ENCODE peak calls at places on chromosomes 16 and 17, in eight cellular contexts. I is H9, X is PC-9, H is smooth muscle cell of the brain vasculature, J is choroid plexus epithelial cell, G is stromal cell of bone marrow, F is RWPE1, E is activated gamma-delta T cell treated with Interleukin-2 at 50 U/mL for 16 hours. N is an unnamed sample.

GRCh38 chr17:7579001-7579838 is at the start of gene CD68:
- DNase-seq in I (peak), X (peak), H (no peak), J (peak), G (peak), F (peak), E (peak), N (peak)

GRCh38 chr17:9402590-9403199 is 172.9 kb downstream of the STX8 start:
- DNase-seq in I (peak), X (peak), H (no peak), J (peak), G (no peak), F (no peak), E (no peak), N (peak)

GRCh38 chr17:67411396-67411795 is 34.3 kb downstream of the PITPNC1 start:
- DNase-seq in I (no peak), X (no peak), H (no peak), J (no peak), G (no peak), F (no peak), E (no peak), N (no peak)

GRCh38 chr17:65022751-65023421 is 33.7 kb downstream of the GNA13 start:
- DNase-seq in I (no peak), X (no peak), H (peak), J (peak), G (no peak), F (peak), E (no peak), N (no peak)

GRCh38 chr17:1182831-1183578 is 3.2 kb upstream of the ABR start:
- DNase-seq in I (no peak), X (no peak), H (no peak), J (peak), G (no peak), F (no peak), E (no peak), N (no peak)

GRCh38 chr16:50496990-50497389 is 51.2 kb upstream of the NKD1 start:
- DNase-seq in I (no peak), X (no peak), H (no peak), J (peak), G (no peak), F (peak), E (no peak), N (no peak)

GRCh38 chr16:54411555-54411954 is 125.0 kb upstream of the IRX3 start:
- DNase-seq in I (peak), X (no peak), H (no peak), J (no peak), G (no peak), F (no peak), E (no peak), N (no peak)

GRCh38 chr16:12455287-12455798 is 348.3 kb downstream of the CPPED1 start:
- DNase-seq in I (peak), X (peak), H (peak), J (peak), G (peak), F (peak), E (peak), N (peak)

GRCh38 chr17:33684714-33685113 is 391.6 kb upstream of the ASIC2 start:
- DNase-seq in I (no peak), X (no peak), H (no peak), J (no peak), G (no peak), F (no peak), E (no peak), N (no peak)

GRCh38 chr16:11234884-11235702 is 20.9 kb downstream of the SOCS1 start:
- DNase-seq in I (no peak), X (no peak), H (no peak), J (peak), G (no peak), F (no peak), E (no peak), N (no peak)

GRCh38 chr16:56451753-56452689 is 667 bp downstream of the OGFOD1 start:
- DNase-seq in I (peak), X (no peak), H (no peak), J (peak), G (no peak), F (peak), E (no peak), N (peak)

GRCh38 chr16:73093146-73094144 is 45.5 kb upstream of the ZFHX3 start:
- DNase-seq in I (no peak), X (no peak), H (no peak), J (peak), G (no peak), F (no peak), E (no peak), N (no peak)

GRCh38 chr16:1351582-1352362 is at the start of the genes GNPTG and TSR3:
- DNase-seq in I (peak), X (peak), H (peak), J (peak), G (peak), F (peak), E (peak), N (peak)

GRCh38 chr17:12553625-12554024 is 112.1 kb upstream of the MYOCD start:
- DNase-seq in I (no peak), X (no peak), H (no peak), J (peak), G (no peak), F (no peak), E (no peak), N (no peak)

GRCh38 chr16:58393138-58393504 is 850 bp downstream of the GINS3 start:
- DNase-seq in I (no peak), X (no peak), H (no peak), J (peak), G (no peak), F (peak), E (no peak), N (no peak)

N was measured in Calu3.